ENCODE peak calls at places on chromosomes 5 and 9, in eight cellular contexts. E is NB4; K is BE2C; X is psoas muscle; H is CD8-positive, alpha-beta T cell; Q is pancreas; L is foreskin fibroblast; N is dorsolateral prefrontal cortex. T is an unnamed sample.

GRCh38 chr5:3596261-3596825 is 711 bp downstream of the IRX1 start:
- DNase-seq in E (no peak), K (no peak), H (no peak), N (no peak), X (no peak), Q (peak; percentile 69), L (peak; percentile 45), T (no peak)

GRCh38 chr5:98588225-98588624 is 185.2 kb upstream of the RGMB start:
- DNase-seq in L (no peak), Q (no peak), E (no peak), N (no peak), K (no peak), X (no peak), H (no peak), T (no peak)

GRCh38 chr9:13032585-13032984 is 246.9 kb downstream of the MPDZ start:
- DNase-seq in L (no peak), E (no peak), X (no peak), H (no peak), K (no peak), Q (no peak), N (no peak), T (no peak)

GRCh38 chr9:99181621-99182020 is 40.1 kb downstream of the ALG2 start:
- DNase-seq in E (peak; percentile 83), Q (no peak), N (no peak), X (no peak), H (no peak), K (no peak), L (no peak), T (peak; percentile 62)

GRCh38 chr5:142720561-142721275 is 34.8 kb upstream of the FGF1 start:
- DNase-seq in E (no peak), X (no peak), K (peak; percentile 55), L (no peak), H (no peak), N (peak; percentile 30), Q (peak; percentile 89), T (no peak)

GRCh38 chr9:107948086-107948485 is 458.5 kb upstream of the KLF4 start:
- DNase-seq in X (no peak), E (no peak), N (no peak), L (no peak), H (no peak), Q (no peak), K (no peak), T (no peak)

GRCh38 chr9:79489241-79490000 is 82.3 kb upstream of the TLE4 start:
- DNase-seq in E (peak; percentile 1), H (no peak), Q (no peak), X (no peak), L (peak; percentile 79), K (no peak), N (peak; percentile 61), T (no peak)

GRCh38 chr5:84696651-84697050 is 312.0 kb upstream of the EDIL3 start:
- DNase-seq in H (no peak), L (no peak), K (no peak), X (no peak), E (no peak), Q (no peak), N (no peak), T (no peak)

GRCh38 chr5:130740047-130740569 is 424.9 kb downstream of the HINT1 start:
- DNase-seq in X (no peak), K (no peak), N (no peak), H (no peak), L (no peak), E (no peak), Q (no peak), T (no peak)

GRCh38 chr5:132136906-132137305 is 63.3 kb downstream of the CSF2 start:
- DNase-seq in L (peak; percentile 77), K (no peak), E (no peak), H (no peak), N (no peak), X (no peak), Q (no peak), T (no peak)

GRCh38 chr5:73706963-73707362 is 81.0 kb downstream of the ARHGEF28 start:
- DNase-seq in H (no peak), X (no peak), L (no peak), Q (no peak), N (no peak), E (no peak), K (no peak), T (no peak)

GRCh38 chr5:11385901-11386293 is 518.3 kb downstream of the CTNND2 start:
- DNase-seq in K (no peak), H (no peak), L (no peak), N (peak; percentile 17), X (no peak), E (no peak), Q (no peak), T (no peak)

GRCh38 chr5:154276932-154277331 is 86.4 kb downstream of the GALNT10 start:
- DNase-seq in Q (no peak), N (no peak), L (peak; percentile 90), H (no peak), K (no peak), E (no peak), X (peak; percentile 69), T (no peak)

GRCh38 chr5:34915139-34915855 is at the start of the genes BRIX1 and RAD1:
- DNase-seq in Q (peak; percentile 98), L (peak; percentile 98), X (peak; percentile 98), E (peak; percentile 99), N (peak; percentile 97), H (peak; percentile 91), K (peak; percentile 96), T (peak; percentile 92)
- TF ChIP-seq CTCF in Q (no peak), L (no peak), X (no peak), E (no peak), N (peak; percentile 49), H (no peak), K (no peak), T (no peak)

DNA sequence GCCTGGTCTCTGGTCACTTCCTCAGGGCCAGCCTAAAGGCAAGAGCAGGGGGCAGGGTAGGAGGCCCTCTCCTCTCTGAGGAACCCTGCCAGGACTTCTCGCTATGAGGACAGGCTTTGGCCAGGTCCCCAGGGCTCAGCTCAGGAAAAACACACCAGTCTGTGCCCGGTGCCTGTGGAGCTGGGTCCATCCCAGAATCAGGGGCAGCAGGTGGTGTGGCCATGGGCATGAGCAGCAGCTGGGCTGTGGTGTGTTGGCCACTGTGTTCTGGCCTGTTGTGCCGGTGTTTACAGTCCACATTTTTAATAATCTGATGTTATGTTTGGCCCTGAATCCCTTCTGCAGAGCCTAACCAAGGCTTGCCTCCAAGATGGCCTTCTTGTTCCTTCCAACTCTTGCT is 77.0 kb downstream of the FGF18 start:
- DNase-seq in X (no peak), K (no peak), E (no peak), Q (no peak), N (no peak), L (no peak), H (no peak), T (no peak)
- TF ChIP-seq CTCF in X (no peak), K (no peak), E (no peak), Q (no peak), N (no peak), L (no peak), H (no peak), T (no peak)

GRCh38 chr5:94157704-94158608 is 416.6 kb upstream of the POU5F2 start:
- DNase-seq in X (no peak), L (no peak), E (no peak), N (no peak), H (no peak), Q (no peak), K (no peak), T (no peak)
- TF ChIP-seq CTCF in X (no peak), L (no peak), E (no peak), N (no peak), H (no peak), Q (no peak), K (no peak), T (no peak)

GRCh38 chr9:16532681-16533450 is 337.6 kb downstream of the BNC2 start:
- DNase-seq in L (peak; percentile 76), K (no peak), Q (no peak), N (no peak), X (no peak), E (peak; percentile 36), H (no peak), T (no peak)

GRCh38 chr9:16535555-16535954 is 334.9 kb downstream of the BNC2 start:
- DNase-seq in E (no peak), H (no peak), N (no peak), Q (no peak), K (no peak), L (no peak), X (no peak), T (no peak)

GRCh38 chr9:16532272-16532671 is 338.2 kb downstream of the BNC2 start:
- DNase-seq in Q (no peak), X (no peak), E (peak; percentile 49), L (no peak), K (no peak), N (no peak), H (no peak), T (no peak)

GRCh38 chr9:16526380-16526779 is 344.1 kb downstream of the BNC2 start:
- DNase-seq in H (no peak), X (no peak), K (no peak), Q (no peak), E (no peak), L (no peak), N (no peak), T (no peak)

GRCh38 chr9:16530669-16531461 is 339.6 kb downstream of the BNC2 start:
- DNase-seq in K (no peak), N (peak; percentile 5), Q (no peak), E (peak; percentile 94), H (no peak), X (peak; percentile 85), L (no peak), T (no peak)
- TF ChIP-seq CTCF in K (no peak), N (no peak), Q (no peak), E (no peak), H (no peak), X (no peak), L (no peak), T (no peak)

GRCh38 chr5:128412145-128412930 is 125.7 kb downstream of the FBN2 start:
- DNase-seq in X (no peak), H (no peak), K (no peak), Q (no peak), L (no peak), E (no peak), N (no peak), T (no peak)
- TF ChIP-seq CTCF in X (no peak), H (no peak), K (no peak), Q (no peak), L (no peak), E (no peak), N (no peak), T (no peak)

GRCh38 chr9:121838757-121839669 is 187.6 kb downstream of the DAB2IP start:
- DNase-seq in K (no peak), N (no peak), H (no peak), L (no peak), E (no peak), Q (no peak), X (no peak), T (no peak)
- TF ChIP-seq CTCF in K (peak; percentile 5), N (no peak), H (no peak), L (no peak), E (peak; percentile 3), Q (no peak), X (no peak), T (no peak)

GRCh38 chr9:131203438-131204219 is 72.7 kb downstream of the FAM78A start:
- DNase-seq in N (no peak), E (peak; percentile 19), X (no peak), K (no peak), H (no peak), L (no peak), Q (no peak), T (peak; percentile 32)
- TF ChIP-seq CTCF in N (no peak), E (peak; percentile 11), X (no peak), K (peak; percentile 39), H (no peak), L (peak; percentile 38), Q (no peak), T (no peak)